ENCODE peak calls at places on chromosomes 2 and 18, in nine cellular contexts. F is NCI-H1417; L is naive thymus-derived CD8-positive, alpha-beta T cell; B is left colon; C is 8988T; M is NCI-H748 treated with DMSO at 0.1 percent for 48 hours; Z is HFFc6; W is mesendoderm; D is lower lobe of right lung. V is an unnamed sample.

GRCh38 chr2:113233593-113234550 is 44.8 kb downstream of the PAX8 start:
- DNase-seq in B (no peak), M (no peak), D (no peak), F (no peak), W (no peak), L (no peak), C (peak), Z (no peak), V (no peak)

GRCh38 chr2:32965523-32966171 is 18.9 kb downstream of the LTBP1 start:
- DNase-seq in F (no peak), Z (no peak), C (no peak), W (no peak), D (no peak), L (no peak), M (no peak), B (no peak), V (no peak)

GRCh38 chr2:17643031-17643615 is 102.6 kb downstream of the VSNL1 start:
- DNase-seq in F (no peak), W (peak), C (peak), Z (peak), B (no peak), M (no peak), L (no peak), D (no peak), V (no peak)

GRCh38 chr2:9830685-9831410 is 12.4 kb upstream of the TAF1B start:
- DNase-seq in Z (no peak), B (peak), C (no peak), W (peak), L (no peak), F (no peak), M (no peak), D (peak), V (no peak)

GRCh38 chr18:35139517-35139916 is 98.3 kb downstream of the MAPRE2 start:
- DNase-seq in F (no peak), B (no peak), L (no peak), D (no peak), Z (no peak), W (no peak), C (no peak), M (no peak), V (no peak)

GRCh38 chr2:216695401-216695821 is at the start of gene IGFBP5:
- DNase-seq in L (no peak), B (peak), D (peak), W (peak), Z (peak), M (peak), F (peak), C (no peak), V (no peak)

GRCh38 chr2:18243831-18244230 is 316.6 kb downstream of the RDH14 start:
- DNase-seq in M (no peak), C (no peak), W (no peak), L (no peak), B (no peak), Z (no peak), F (no peak), D (no peak), V (no peak)

GRCh38 chr18:44741070-44741469 is 60.4 kb downstream of the SETBP1 start:
- DNase-seq in C (no peak), W (no peak), M (peak), F (peak), D (no peak), L (no peak), Z (no peak), B (no peak), V (no peak)

GRCh38 chr2:135985826-135986393 is 484 bp upstream of the DARS1 start:
- DNase-seq in C (no peak), L (no peak), Z (no peak), F (no peak), B (no peak), M (no peak), D (no peak), W (no peak), V (no peak)

GRCh38 chr2:71687412-71687811 is 234.1 kb downstream of the DYSF start:
- DNase-seq in B (no peak), L (no peak), M (no peak), Z (no peak), F (no peak), C (no peak), D (no peak), W (no peak), V (no peak)

GRCh38 chr18:33495278-33495677 is 54.8 kb upstream of the CCDC178 start:
- DNase-seq in B (no peak), F (peak), M (peak), C (no peak), W (peak), D (no peak), L (no peak), Z (no peak), V (peak)

GRCh38 chr18:59553273-59553672 is 143.9 kb downstream of the CCBE1 start:
- DNase-seq in Z (no peak), L (no peak), B (no peak), D (no peak), C (no peak), M (no peak), F (no peak), W (no peak), V (no peak)

GRCh38 chr18:10495936-10496335 is 29.9 kb upstream of the NAPG start:
- DNase-seq in D (no peak), W (no peak), F (no peak), C (no peak), L (no peak), B (no peak), M (no peak), Z (no peak), V (no peak)

GRCh38 chr2:26786207-26787023 is 559 bp downstream of the CENPA start:
- DNase-seq in B (no peak), Z (no peak), C (no peak), W (peak), D (peak), F (peak), L (no peak), M (no peak), V (no peak)

GRCh38 chr18:56257215-56257614 is 381.2 kb downstream of the TXNL1 start:
- DNase-seq in F (no peak), Z (peak), L (no peak), W (no peak), M (no peak), B (no peak), C (no peak), D (no peak), V (no peak)

GRCh38 chr2:13821255-13821880 is 811.1 kb upstream of the LRATD1 start:
- DNase-seq in Z (peak), M (no peak), W (peak), C (no peak), B (no peak), D (no peak), L (no peak), F (no peak), V (no peak)

GRCh38 chr2:74573747-74574562 is 19.4 kb downstream of the DOK1 start:
- DNase-seq in F (no peak), M (no peak), B (no peak), D (no peak), Z (peak), W (no peak), C (no peak), L (no peak), V (no peak)

GRCh38 chr2:219381448-219381847 is 6.3 kb downstream of the DNPEP start:
- DNase-seq in W (no peak), M (no peak), L (no peak), B (no peak), F (no peak), C (no peak), D (no peak), Z (no peak), V (no peak)

GRCh38 chr2:143581134-143581533 is 451.9 kb downstream of the ARHGAP15 start:
- DNase-seq in D (no peak), M (no peak), L (no peak), Z (no peak), F (no peak), B (no peak), C (no peak), W (no peak), V (no peak)

GRCh38 chr2:146323564-146323963 is 1521.3 kb upstream of the ACVR2A start:
- DNase-seq in W (no peak), B (no peak), L (no peak), C (no peak), D (no peak), M (no peak), F (no peak), Z (no peak), V (no peak)

GRCh38 chr2:139386401-139386800 is 606.2 kb upstream of the NXPH2 start:
- DNase-seq in F (no peak), B (no peak), M (no peak), D (no peak), Z (no peak), L (no peak), C (no peak), W (peak), V (no peak)

GRCh38 chr2:27958711-27959378 is 68.3 kb downstream of the BABAM2 start:
- DNase-seq in B (no peak), W (no peak), D (no peak), F (no peak), C (no peak), Z (peak), M (no peak), L (no peak), V (no peak)

GRCh38 chr18:50097702-50098101 is 97.2 kb downstream of the MYO5B start:
- DNase-seq in Z (no peak), B (peak), W (no peak), L (no peak), M (no peak), D (peak), C (no peak), F (no peak), V (no peak)

GRCh38 chr18:38427234-38427633 is 861.6 kb upstream of the CELF4 start:
- DNase-seq in W (peak), M (no peak), L (no peak), D (no peak), B (no peak), F (peak), C (no peak), Z (no peak), V (no peak)

GRCh38 chr2:108938069-108938710 is 50.8 kb downstream of the EDAR start:
- DNase-seq in M (no peak), F (no peak), C (no peak), L (no peak), Z (no peak), D (no peak), W (no peak), B (no peak), V (no peak)

GRCh38 chr18:62710417-62710816 is 4.9 kb upstream of the PHLPP1 start:
- DNase-seq in D (no peak), M (peak), C (no peak), F (peak), Z (peak), B (no peak), L (no peak), W (no peak), V (no peak)

GRCh38 chr2:191746306-191746705 is 68.4 kb downstream of the NABP1 start:
- DNase-seq in F (no peak), Z (no peak), D (no peak), M (no peak), L (no peak), C (no peak), B (no peak), W (no peak), V (no peak)

GRCh38 chr2:142165790-142166189 is 35.0 kb upstream of the LRP1B start:
- DNase-seq in W (peak), L (no peak), M (peak), C (no peak), B (no peak), Z (peak), D (no peak), F (peak), V (no peak)

GRCh38 chr2:7773362-7773973 is 856.3 kb downstream of the RNF144A start:
- DNase-seq in L (no peak), C (no peak), W (peak), B (no peak), Z (peak), D (peak), F (no peak), M (no peak), V (no peak)